ENCODE peak calls at places on chromosomes 13 and 19, in five cellular contexts. K is heart right ventricle; N is tibial artery; Y is stimulated activated CD4-positive, alpha-beta T cell treated with anti-CD3 and anti-CD28 coated beads, Interleukin-2, amount 100 ng/mL, for 48 hours; G is COR-L47. W is an unnamed sample.

GRCh38 chr19:41734585-41734984 is 20.7 kb upstream of the CEACAM6 start:
- DNase-seq in G (peak), K (no peak), Y (no peak), N (no peak), W (no peak)

GRCh38 chr19:47039239-47039874 is 9.1 kb downstream of the TMEM160 start:
- DNase-seq in G (no peak), Y (no peak), K (no peak), N (no peak), W (no peak)

GRCh38 chr19:16233836-16234551 is 36.3 kb downstream of the AP1M1 start:
- DNase-seq in N (no peak), Y (no peak), K (no peak), G (no peak), W (no peak)

GRCh38 chr19:37988758-37989635 is 82.0 kb downstream of the SIPA1L3 start:
- DNase-seq in G (no peak), N (no peak), K (no peak), Y (no peak), W (no peak)

GRCh38 chr13:92842145-92842544 is 384.5 kb upstream of the GPC6 start:
- DNase-seq in G (no peak), N (no peak), Y (no peak), K (no peak), W (no peak)

GRCh38 chr13:106337096-106337495 is 198.4 kb downstream of the EFNB2 start:
- DNase-seq in N (no peak), K (no peak), Y (no peak), G (no peak), W (no peak)

GRCh38 chr19:12578641-12579040 is 27.4 kb upstream of the ZNF564 start:
- DNase-seq in N (no peak), K (no peak), Y (no peak), G (no peak), W (no peak)

GRCh38 chr13:40974460-40975407 is 44.4 kb downstream of the ELF1 start:
- DNase-seq in Y (no peak), K (no peak), G (peak), N (no peak), W (no peak)

GRCh38 chr19:11767633-11768133 is 883 bp downstream of the ZNF441 start:
- DNase-seq in Y (no peak), N (peak), G (no peak), K (peak), W (peak)

GRCh38 chr19:7916908-7917291 is 2.3 kb downstream of the TGFBR3L start:
- DNase-seq in N (no peak), K (no peak), Y (no peak), G (no peak), W (no peak)

GRCh38 chr19:40603719-40604646 is 2.8 kb downstream of the LTBP4 start:
- DNase-seq in K (peak), G (peak), N (peak), Y (peak), W (peak)

GRCh38 chr13:40207110-40207478 is 459.3 kb downstream of the FOXO1 start:
- DNase-seq in G (no peak), Y (no peak), K (no peak), N (no peak), W (no peak)

GRCh38 chr13:94480672-94481145 is 1.2 kb upstream of the DCT start:
- DNase-seq in G (no peak), Y (no peak), N (no peak), K (no peak), W (no peak)

GRCh38 chr19:49591731-49592485 is 926 bp downstream of the PRR12 start:
- DNase-seq in K (peak), N (no peak), G (peak), Y (no peak), W (peak)

GRCh38 chr13:51222510-51223283 is 499 bp downstream of the FAM124A start:
- DNase-seq in K (no peak), N (no peak), Y (no peak), G (no peak), W (peak)

GRCh38 chr19:6276447-6276846 is 3.3 kb downstream of the MLLT1 start:
- DNase-seq in G (no peak), Y (no peak), K (no peak), N (peak), W (no peak)

GRCh38 chr13:110430391-110431338 is 123.6 kb downstream of the COL4A2 start:
- DNase-seq in K (no peak), Y (no peak), N (no peak), G (no peak), W (no peak)

GRCh38 chr13:90362718-90363117 is 984.8 kb upstream of the MIR17HG start:
- DNase-seq in K (no peak), Y (no peak), N (no peak), G (no peak), W (no peak)

GRCh38 chr13:26482451-26483197 is 74.9 kb upstream of the WASF3 start:
- DNase-seq in N (peak), Y (peak), K (peak), G (peak), W (peak)

GRCh38 chr19:7832781-7833180 is 2.8 kb downstream of the EVI5L start:
- DNase-seq in Y (no peak), K (no peak), N (no peak), G (no peak), W (no peak)

GRCh38 chr19:17931532-17932191 is 1.2 kb upstream of the CCDC124 start:
- DNase-seq in G (peak), N (no peak), K (no peak), Y (no peak), W (peak)

GRCh38 chr19:30870861-30871260 is 478.4 kb downstream of the TSHZ3 start:
- DNase-seq in K (no peak), N (no peak), Y (no peak), G (no peak), W (peak)

GRCh38 chr13:105997436-105998232 is 537.8 kb downstream of the EFNB2 start:
- DNase-seq in G (no peak), Y (no peak), N (no peak), K (no peak), W (no peak)

GRCh38 chr19:42313840-42314755 is 989 bp downstream of the TMEM145 start:
- DNase-seq in Y (no peak), G (no peak), K (no peak), N (no peak), W (peak)

W was measured in G401.